ENCODE peak calls at places on chromosomes 12 and 14, in four cellular contexts. One of them, this sample, is unnamed.

GRCh38 chr12:44464180-44464579 is 411.9 kb downstream of the NELL2 start:
- DNase-seq in brain microvascular endothelial cell: no peak
- DNase-seq in ascending aorta: no peak
- DNase-seq in NCI-H1694 treated with DMSO at 0.1 percent for 48 hours: no peak
- DNase-seq in this sample: no peak

GRCh38 chr12:108449478-108449877 is 65.6 kb upstream of the FICD start:
- DNase-seq in brain microvascular endothelial cell: no peak
- DNase-seq in ascending aorta: no peak
- DNase-seq in NCI-H1694 treated with DMSO at 0.1 percent for 48 hours: no peak
- DNase-seq in this sample: no peak

GRCh38 chr14:103026988-103027387 is 30.4 kb downstream of the CDC42BPB start:
- DNase-seq in brain microvascular endothelial cell: no peak
- DNase-seq in ascending aorta: no peak
- DNase-seq in NCI-H1694 treated with DMSO at 0.1 percent for 48 hours: no peak
- DNase-seq in this sample: no peak

GRCh38 chr12:3272958-3273357 is 195.8 kb downstream of the TSPAN9 start:
- DNase-seq in brain microvascular endothelial cell: no peak
- DNase-seq in ascending aorta: no peak
- DNase-seq in NCI-H1694 treated with DMSO at 0.1 percent for 48 hours: no peak
- DNase-seq in this sample: no peak

GRCh38 chr12:42129595-42130204 is 15.0 kb downstream of the GXYLT1 start:
- DNase-seq in brain microvascular endothelial cell: peak; percentile 73
- DNase-seq in ascending aorta: no peak
- DNase-seq in NCI-H1694 treated with DMSO at 0.1 percent for 48 hours: peak; percentile 28
- DNase-seq in this sample: no peak

GRCh38 chr12:121575952-121576615 is 4.7 kb downstream of the KDM2B start:
- DNase-seq in brain microvascular endothelial cell: no peak
- DNase-seq in ascending aorta: no peak
- DNase-seq in NCI-H1694 treated with DMSO at 0.1 percent for 48 hours: no peak
- DNase-seq in this sample: no peak

GRCh38 chr14:95392841-95393240 is 73.1 kb upstream of the CLMN start:
- DNase-seq in brain microvascular endothelial cell: no peak
- DNase-seq in ascending aorta: no peak
- DNase-seq in NCI-H1694 treated with DMSO at 0.1 percent for 48 hours: no peak
- DNase-seq in this sample: no peak

GRCh38 chr12:110280784-110281548 is at the start of gene ATP2A2:
- DNase-seq in brain microvascular endothelial cell: peak; percentile 76
- DNase-seq in ascending aorta: peak; percentile 93
- DNase-seq in NCI-H1694 treated with DMSO at 0.1 percent for 48 hours: peak; percentile 80
- DNase-seq in this sample: peak; percentile 54

GRCh38 chr12:9041321-9041720 is 52.0 kb downstream of the KLRG1 start:
- DNase-seq in brain microvascular endothelial cell: peak; percentile 35
- DNase-seq in ascending aorta: no peak
- DNase-seq in NCI-H1694 treated with DMSO at 0.1 percent for 48 hours: no peak
- DNase-seq in this sample: no peak

GRCh38 chr12:50765325-50765911 is 1.5 kb downstream of the ATF1 start:
- DNase-seq in brain microvascular endothelial cell: no peak
- DNase-seq in ascending aorta: peak; percentile 62
- DNase-seq in NCI-H1694 treated with DMSO at 0.1 percent for 48 hours: peak; percentile 19
- DNase-seq in this sample: no peak

GRCh38 chr14:24513009-24513408 is 4.9 kb upstream of the CMA1 start:
- DNase-seq in brain microvascular endothelial cell: no peak
- DNase-seq in ascending aorta: no peak
- DNase-seq in NCI-H1694 treated with DMSO at 0.1 percent for 48 hours: no peak
- DNase-seq in this sample: no peak

GRCh38 chr12:54028324-54029201 is at the start of gene HOXC6:
- DNase-seq in brain microvascular endothelial cell: no peak
- DNase-seq in ascending aorta: no peak
- DNase-seq in NCI-H1694 treated with DMSO at 0.1 percent for 48 hours: no peak
- DNase-seq in this sample: no peak

GRCh38 chr12:45794422-45794821 is 64.9 kb downstream of the ARID2 start:
- DNase-seq in brain microvascular endothelial cell: no peak
- DNase-seq in ascending aorta: no peak
- DNase-seq in NCI-H1694 treated with DMSO at 0.1 percent for 48 hours: no peak
- DNase-seq in this sample: no peak

GRCh38 chr14:57526942-57527341 is 33.3 kb upstream of the CCDC198 start:
- DNase-seq in brain microvascular endothelial cell: no peak
- DNase-seq in ascending aorta: no peak
- DNase-seq in NCI-H1694 treated with DMSO at 0.1 percent for 48 hours: no peak
- DNase-seq in this sample: no peak

GRCh38 chr12:54596526-54596946 is 8.1 kb upstream of the PPP1R1A start:
- DNase-seq in brain microvascular endothelial cell: peak; percentile 66
- DNase-seq in ascending aorta: peak; percentile 84
- DNase-seq in NCI-H1694 treated with DMSO at 0.1 percent for 48 hours: peak; percentile 3
- DNase-seq in this sample: no peak

GRCh38 chr12:57591567-57592325 is 754 bp downstream of the PIP4K2C start:
- DNase-seq in brain microvascular endothelial cell: no peak
- DNase-seq in ascending aorta: no peak
- DNase-seq in NCI-H1694 treated with DMSO at 0.1 percent for 48 hours: no peak
- DNase-seq in this sample: no peak

GRCh38 chr12:107448198-107448597 is 237.4 kb upstream of the PWP1 start:
- DNase-seq in brain microvascular endothelial cell: peak; percentile 18
- DNase-seq in ascending aorta: no peak
- DNase-seq in NCI-H1694 treated with DMSO at 0.1 percent for 48 hours: no peak
- DNase-seq in this sample: no peak

This sample was measured in esophagus squamous epithelium.